ENCODE peak calls at places on chromosomes 16 and 17, in five cellular contexts. One of them, this sample, is unnamed.
A peak's percentile ranks its signal among the peaks of the same experiment; 100 is the strongest.

GRCh38 chr16:51237861-51238378 is 86.8 kb upstream of the SALL1 start:
- DNase-seq in H9: no peak
- DNase-seq in psoas muscle: no peak
- DNase-seq in ascending aorta: no peak
- DNase-seq in heart left ventricle: no peak
- DNase-seq in this sample: no peak

GRCh38 chr16:20906871-20907255 is 6.3 kb downstream of the LYRM1 start:
- DNase-seq in psoas muscle: no peak
- DNase-seq in H9: no peak
- DNase-seq in heart left ventricle: no peak
- DNase-seq in ascending aorta: no peak
- DNase-seq in this sample: no peak

GRCh38 chr16:87474017-87474416 is 18.8 kb downstream of the ZCCHC14 start:
- DNase-seq in psoas muscle: no peak
- DNase-seq in heart left ventricle: no peak
- DNase-seq in H9: no peak
- DNase-seq in ascending aorta: no peak
- DNase-seq in this sample: no peak

GRCh38 chr16:4053663-4054479 is 62.4 kb downstream of the ADCY9 start:
- DNase-seq in ascending aorta: peak; percentile 27
- DNase-seq in psoas muscle: no peak
- DNase-seq in H9: no peak
- DNase-seq in heart left ventricle: peak; percentile 76
- DNase-seq in this sample: peak; percentile 25

GRCh38 chr16:27689711-27690110 is 139.8 kb downstream of the KATNIP start:
- DNase-seq in H9: no peak
- DNase-seq in ascending aorta: no peak
- DNase-seq in psoas muscle: no peak
- DNase-seq in heart left ventricle: no peak
- DNase-seq in this sample: no peak

GRCh38 chr17:82882715-82883446 is 43.1 kb upstream of the ZNF750 start:
- DNase-seq in ascending aorta: peak; percentile 33
- DNase-seq in H9: no peak
- DNase-seq in heart left ventricle: peak; percentile 75
- DNase-seq in psoas muscle: no peak
- DNase-seq in this sample: no peak

GRCh38 chr17:77392376-77393273 is 251.9 kb downstream of the SEC14L1 start:
- DNase-seq in heart left ventricle: no peak
- DNase-seq in ascending aorta: no peak
- DNase-seq in psoas muscle: peak; percentile 72
- DNase-seq in H9: peak; percentile 85
- DNase-seq in this sample: peak; percentile 69

GRCh38 chr16:83513006-83513755 is 294.6 kb upstream of the HSBP1 start:
- DNase-seq in ascending aorta: no peak
- DNase-seq in heart left ventricle: no peak
- DNase-seq in H9: no peak
- DNase-seq in psoas muscle: no peak
- DNase-seq in this sample: no peak

GRCh38 chr17:73436966-73437365 is 125.2 kb upstream of the CDC42EP4 start:
- DNase-seq in heart left ventricle: no peak
- DNase-seq in ascending aorta: no peak
- DNase-seq in H9: no peak
- DNase-seq in psoas muscle: no peak
- DNase-seq in this sample: no peak

GRCh38 chr16:31333686-31334649 is 21.0 kb upstream of the ITGAX start:
- DNase-seq in psoas muscle: no peak
- DNase-seq in heart left ventricle: no peak
- DNase-seq in ascending aorta: no peak
- DNase-seq in H9: peak; percentile 61
- DNase-seq in this sample: no peak

GRCh38 chr17:58337600-58338453 is 9.2 kb upstream of the TSPOAP1 start:
- DNase-seq in psoas muscle: peak; percentile 87
- DNase-seq in heart left ventricle: peak; percentile 93
- DNase-seq in ascending aorta: peak; percentile 72
- DNase-seq in H9: peak; percentile 94
- DNase-seq in this sample: peak; percentile 71

GRCh38 chr17:69818467-69818866 is 256.6 kb upstream of the KCNJ16 start:
- DNase-seq in H9: no peak
- DNase-seq in ascending aorta: no peak
- DNase-seq in heart left ventricle: no peak
- DNase-seq in psoas muscle: no peak
- DNase-seq in this sample: no peak

GRCh38 chr16:27556471-27556870 is 6.5 kb downstream of the KATNIP start:
- DNase-seq in H9: no peak
- DNase-seq in heart left ventricle: no peak
- DNase-seq in psoas muscle: no peak
- DNase-seq in ascending aorta: no peak
- DNase-seq in this sample: no peak

GRCh38 chr17:29212681-29213121 is 32.5 kb upstream of the MYO18A start:
- DNase-seq in H9: no peak
- DNase-seq in heart left ventricle: no peak
- DNase-seq in psoas muscle: no peak
- DNase-seq in ascending aorta: no peak
- DNase-seq in this sample: no peak

GRCh38 chr17:3547628-3548027 is 10.0 kb downstream of the TRPV3 start:
- DNase-seq in H9: peak; percentile 22
- DNase-seq in psoas muscle: no peak
- DNase-seq in ascending aorta: no peak
- DNase-seq in heart left ventricle: no peak
- DNase-seq in this sample: no peak

GRCh38 chr17:55238931-55239297 is 25.8 kb upstream of the HLF start:
- DNase-seq in ascending aorta: no peak
- DNase-seq in H9: peak; percentile 64
- DNase-seq in psoas muscle: no peak
- DNase-seq in heart left ventricle: no peak
- DNase-seq in this sample: no peak

GRCh38 chr16:79847569-79847968 is 247.0 kb upstream of the MAF start:
- DNase-seq in heart left ventricle: no peak
- DNase-seq in ascending aorta: no peak
- DNase-seq in H9: no peak
- DNase-seq in psoas muscle: no peak
- DNase-seq in this sample: no peak

GRCh38 chr16:81140930-81141780 is 45.0 kb upstream of the GCSH start:
- DNase-seq in H9: peak; percentile 81
- DNase-seq in psoas muscle: no peak
- DNase-seq in ascending aorta: no peak
- DNase-seq in heart left ventricle: no peak
- DNase-seq in this sample: no peak

GRCh38 chr17:56478836-56479447 is 114.6 kb upstream of the NOG start:
- DNase-seq in H9: peak; percentile 52
- DNase-seq in heart left ventricle: no peak
- DNase-seq in ascending aorta: no peak
- DNase-seq in psoas muscle: no peak
- DNase-seq in this sample: no peak

GRCh38 chr17:56486732-56487131 is 106.8 kb upstream of the NOG start:
- DNase-seq in heart left ventricle: no peak
- DNase-seq in psoas muscle: no peak
- DNase-seq in H9: no peak
- DNase-seq in ascending aorta: no peak
- DNase-seq in this sample: no peak

GRCh38 chr17:56481654-56482053 is 111.8 kb upstream of the NOG start:
- DNase-seq in psoas muscle: no peak
- DNase-seq in heart left ventricle: no peak
- DNase-seq in H9: no peak
- DNase-seq in ascending aorta: no peak
- DNase-seq in this sample: no peak

DNA sequence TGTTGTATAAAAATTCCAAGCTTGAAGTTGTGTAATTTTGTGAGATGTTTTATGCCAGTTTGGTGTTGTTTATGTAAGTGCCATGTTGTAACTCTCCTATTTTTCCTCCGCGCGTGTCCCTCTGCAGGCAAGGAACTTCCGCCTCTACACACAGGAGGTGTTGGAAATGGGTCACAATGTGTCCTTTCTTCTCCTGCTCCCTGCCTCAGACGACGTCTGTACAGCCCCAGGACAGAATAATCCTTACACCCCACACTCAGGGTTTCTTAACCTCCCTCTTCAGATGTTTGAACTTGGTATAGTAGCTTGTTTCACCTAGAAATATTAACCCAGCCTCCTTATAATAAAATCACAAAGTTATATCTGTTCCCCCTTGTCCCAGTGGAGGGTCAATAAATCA is 111.3 kb upstream of the NOG start:
- DNase-seq in ascending aorta: no peak
- DNase-seq in psoas muscle: no peak
- DNase-seq in heart left ventricle: no peak
- DNase-seq in H9: no peak
- DNase-seq in this sample: no peak
- H3K27ac ChIP-seq in ascending aorta: no peak overlapping the region
- H3K27ac ChIP-seq in psoas muscle: no peak overlapping the region
- H3K27ac ChIP-seq in heart left ventricle: no peak overlapping the region
- H3K27ac ChIP-seq in H9: no peak overlapping the region
- H3K27ac ChIP-seq in this sample: no peak overlapping the region

DNA sequence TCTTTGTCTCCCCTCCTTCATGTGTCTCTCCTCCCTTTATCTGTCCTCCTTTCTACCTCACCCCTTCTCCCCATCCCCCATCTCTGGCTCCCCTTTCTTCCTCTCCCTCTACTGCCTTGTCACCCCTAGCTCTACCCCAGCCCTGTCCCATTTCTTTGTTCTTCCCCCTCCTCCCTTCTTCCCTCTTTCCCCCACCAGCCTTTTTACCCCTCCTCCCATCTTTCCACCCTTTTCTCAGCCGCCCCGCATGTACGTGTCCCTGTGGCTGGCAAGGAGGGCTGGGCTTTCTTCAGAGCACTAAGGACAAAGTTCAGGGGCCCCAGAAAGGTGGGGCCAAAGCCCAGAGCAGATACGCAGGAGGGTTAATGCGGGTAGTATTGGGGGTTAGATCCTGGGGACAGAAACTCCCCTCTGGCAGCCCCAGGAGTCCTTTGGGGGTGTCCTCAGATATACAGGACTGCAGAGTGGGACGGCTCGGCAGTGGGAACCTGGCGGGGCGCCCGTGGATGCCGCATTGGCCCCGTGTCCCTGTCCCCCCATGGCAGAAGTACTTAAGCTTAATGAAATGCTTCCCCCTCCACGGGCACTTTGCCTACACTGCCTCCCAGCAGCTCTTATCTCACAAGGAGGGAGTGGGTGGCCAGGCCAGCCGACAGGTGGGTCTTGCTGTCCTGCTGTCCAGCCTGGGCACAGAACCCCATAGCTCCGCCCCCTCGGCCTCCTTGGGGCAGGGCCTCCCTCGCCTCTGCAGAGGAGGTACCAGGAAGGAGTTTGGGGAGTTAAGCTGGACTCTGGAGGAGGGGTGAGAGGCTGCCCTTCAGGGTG is 8.3 kb downstream of the THRA start:
- DNase-seq in heart left ventricle: peak; percentile 82
- DNase-seq in ascending aorta: no peak
- DNase-seq in psoas muscle: peak; percentile 90
- DNase-seq in H9: peak; percentile 60
- DNase-seq in this sample: peak; percentile 68
- H3K27ac ChIP-seq in heart left ventricle: peak overlapping the region; percentile 94
- H3K27ac ChIP-seq in ascending aorta: peak overlapping the region; percentile 91
- H3K27ac ChIP-seq in psoas muscle: peak overlapping the region; percentile 94
- H3K27ac ChIP-seq in H9: no peak overlapping the region
- H3K27ac ChIP-seq in this sample: peak overlapping the region; percentile 89

GRCh38 chr17:76071497-76072148 is 694 bp downstream of the SRP68 start:
- DNase-seq in ascending aorta: no peak
- DNase-seq in heart left ventricle: no peak
- DNase-seq in psoas muscle: no peak
- DNase-seq in H9: no peak
- DNase-seq in this sample: no peak
- H3K27ac ChIP-seq in ascending aorta: peak overlapping the region; percentile 68
- H3K27ac ChIP-seq in heart left ventricle: peak overlapping the region; percentile 65
- H3K27ac ChIP-seq in psoas muscle: peak overlapping the region; percentile 74
- H3K27ac ChIP-seq in H9: no peak overlapping the region
- H3K27ac ChIP-seq in this sample: peak overlapping the region; percentile 78

GRCh38 chr16:89261691-89262563 is 44.4 kb downstream of the ZNF778 start:
- DNase-seq in ascending aorta: no peak
- DNase-seq in H9: no peak
- DNase-seq in psoas muscle: no peak
- DNase-seq in heart left ventricle: no peak
- DNase-seq in this sample: no peak
- H3K27ac ChIP-seq in ascending aorta: no peak overlapping the region
- H3K27ac ChIP-seq in H9: no peak overlapping the region
- H3K27ac ChIP-seq in psoas muscle: no peak overlapping the region
- H3K27ac ChIP-seq in heart left ventricle: no peak overlapping the region
- H3K27ac ChIP-seq in this sample: no peak overlapping the region

GRCh38 chr16:68935008-68935407 is 91.7 kb downstream of the TANGO6 start:
- DNase-seq in psoas muscle: no peak
- DNase-seq in ascending aorta: no peak
- DNase-seq in heart left ventricle: no peak
- DNase-seq in H9: no peak
- DNase-seq in this sample: no peak
- H3K27ac ChIP-seq in psoas muscle: no peak overlapping the region
- H3K27ac ChIP-seq in ascending aorta: no peak overlapping the region
- H3K27ac ChIP-seq in heart left ventricle: no peak overlapping the region
- H3K27ac ChIP-seq in H9: no peak overlapping the region
- H3K27ac ChIP-seq in this sample: no peak overlapping the region

GRCh38 chr17:81239714-81240555 is 817 bp downstream of the NDUFAF8 start:
- DNase-seq in H9: no peak
- DNase-seq in psoas muscle: no peak
- DNase-seq in heart left ventricle: no peak
- DNase-seq in ascending aorta: no peak
- DNase-seq in this sample: no peak
- H3K27ac ChIP-seq in H9: no peak overlapping the region
- H3K27ac ChIP-seq in psoas muscle: peak overlapping the region; percentile 96
- H3K27ac ChIP-seq in heart left ventricle: peak overlapping the region; percentile 84
- H3K27ac ChIP-seq in ascending aorta: peak overlapping the region; percentile 66
- H3K27ac ChIP-seq in this sample: peak overlapping the region; percentile 89

GRCh38 chr17:66302761-66303626 is 581 bp downstream of the PRKCA start:
- DNase-seq in ascending aorta: no peak
- DNase-seq in heart left ventricle: peak; percentile 79
- DNase-seq in psoas muscle: peak; percentile 75
- DNase-seq in H9: peak; percentile 74
- DNase-seq in this sample: peak; percentile 67
- H3K27ac ChIP-seq in ascending aorta: peak overlapping the region; percentile 58
- H3K27ac ChIP-seq in heart left ventricle: peak overlapping the region; percentile 71
- H3K27ac ChIP-seq in psoas muscle: peak overlapping the region; percentile 80
- H3K27ac ChIP-seq in H9: no peak overlapping the region
- H3K27ac ChIP-seq in this sample: peak overlapping the region; percentile 77

This sample was measured in heart right ventricle.